ENCODE peak calls at places on chromosomes 2 and 18, in six cellular contexts. F is tibial nerve, R is AG08395, Q is glutamatergic neuron, W is T-helper 2 cell, B is NCI-H82. C is an unnamed sample.

GRCh38 chr2:212154392-212154791 is 384.2 kb downstream of the ERBB4 start:
- DNase-seq in F (no peak), R (no peak), Q (no peak), W (no peak), B (no peak), C (no peak)

GRCh38 chr2:105802587-105802986 is 57.9 kb downstream of the NCK2 start:
- DNase-seq in F (no peak), R (no peak), Q (no peak), W (peak), B (no peak), C (no peak)

GRCh38 chr2:3117650-3118216 is 259.9 kb downstream of the EIPR1 start:
- DNase-seq in F (no peak), R (no peak), Q (no peak), W (no peak), B (no peak), C (no peak)

GRCh38 chr18:55552498-55553189 is 35.3 kb downstream of the TCF4 start:
- DNase-seq in F (no peak), R (no peak), Q (no peak), W (no peak), B (no peak), C (no peak)

GRCh38 chr2:202721621-202722020 is 86.9 kb downstream of the FAM117B start:
- DNase-seq in F (no peak), R (no peak), Q (no peak), W (no peak), B (no peak), C (no peak)

GRCh38 chr2:201930043-201930442 is 103.6 kb upstream of the FZD7 start:
- DNase-seq in F (no peak), R (no peak), Q (no peak), W (no peak), B (no peak), C (no peak)

GRCh38 chr2:61405813-61406212 is 65.1 kb downstream of the USP34 start:
- DNase-seq in F (no peak), R (no peak), Q (no peak), W (no peak), B (no peak), C (no peak)

GRCh38 chr2:146119586-146119985 is 1599.7 kb upstream of the ZEB2 start:
- DNase-seq in F (no peak), R (no peak), Q (no peak), W (no peak), B (no peak), C (no peak)

GRCh38 chr2:6995406-6996117 is 78.3 kb downstream of the RNF144A start:
- DNase-seq in F (no peak), R (no peak), Q (no peak), W (no peak), B (peak), C (no peak)

GRCh38 chr18:944440-944839 is 39.8 kb downstream of the ADCYAP1 start:
- DNase-seq in F (no peak), R (peak), Q (no peak), W (no peak), B (no peak), C (no peak)

GRCh38 chr18:12839526-12840196 is 44.4 kb downstream of the PTPN2 start:
- DNase-seq in F (no peak), R (peak), Q (no peak), W (peak), B (no peak), C (no peak)

GRCh38 chr18:9482790-9483189 is 7.5 kb downstream of the RALBP1 start:
- DNase-seq in F (no peak), R (no peak), Q (no peak), W (no peak), B (no peak), C (no peak)

GRCh38 chr2:197261808-197262226 is 48.8 kb downstream of the ANKRD44 start:
- DNase-seq in F (no peak), R (no peak), Q (no peak), W (no peak), B (no peak), C (no peak)

GRCh38 chr18:76565238-76566173 is 70.5 kb upstream of the ZNF516 start:
- DNase-seq in F (peak), R (peak), Q (peak), W (no peak), B (peak), C (peak)

GRCh38 chr2:10368491-10369231 is 66.0 kb downstream of the HPCAL1 start:
- DNase-seq in F (no peak), R (no peak), Q (no peak), W (no peak), B (no peak), C (no peak)

GRCh38 chr2:197131558-197131855 is 179.1 kb downstream of the ANKRD44 start:
- DNase-seq in F (no peak), R (no peak), Q (no peak), W (no peak), B (no peak), C (no peak)

GRCh38 chr18:3592864-3593263 is 142.9 kb downstream of the TGIF1 start:
- DNase-seq in F (no peak), R (no peak), Q (no peak), W (no peak), B (no peak), C (no peak)

GRCh38 chr2:102872388-102872787 is 110.6 kb downstream of the TMEM182 start:
- DNase-seq in F (no peak), R (no peak), Q (no peak), W (no peak), B (no peak), C (no peak)

GRCh38 chr2:207674826-207675225 is 36.6 kb upstream of the CCNYL1 start:
- DNase-seq in F (no peak), R (no peak), Q (no peak), W (no peak), B (no peak), C (no peak)

GRCh38 chr2:1606421-1607235 is 137.7 kb downstream of the PXDN start:
- DNase-seq in F (no peak), R (no peak), Q (no peak), W (no peak), B (no peak), C (no peak)

GRCh38 chr2:235444101-235444597 is 49.7 kb upstream of the AGAP1 start:
- DNase-seq in F (no peak), R (no peak), Q (no peak), W (no peak), B (no peak), C (no peak)

GRCh38 chr2:15359716-15360531 is 201.2 kb downstream of the NBAS start:
- DNase-seq in F (no peak), R (peak), Q (no peak), W (no peak), B (no peak), C (no peak)

GRCh38 chr2:240637116-240637900 is 12.0 kb downstream of the GPR35 start:
- DNase-seq in F (no peak), R (no peak), Q (no peak), W (no peak), B (no peak), C (peak)

GRCh38 chr2:156883828-156884615 is 373.5 kb upstream of the GALNT5 start:
- DNase-seq in F (no peak), R (no peak), Q (no peak), W (no peak), B (no peak), C (no peak)

C was measured in suprapubic skin.